ENCODE peak calls at places on chromosome 11, in five cellular contexts. Z, Y, H, E and U are unnamed samples.

GRCh38 chr11:111370902-111371578 is 8.0 kb downstream of the POU2AF1 start:
- DNase-seq in Z (no peak), Y (no peak), H (no peak), E (no peak), U (no peak)

GRCh38 chr11:75317446-75318122 is 33.9 kb downstream of the ARRB1 start:
- DNase-seq in Z (no peak), Y (no peak), H (no peak), E (no peak), U (no peak)

GRCh38 chr11:69860244-69860643 is 41.0 kb upstream of the FGF3 start:
- DNase-seq in Z (no peak), Y (no peak), H (no peak), E (no peak), U (no peak)

GRCh38 chr11:85171648-85172257 is 455.4 kb downstream of the DLG2 start:
- DNase-seq in Z (no peak), Y (no peak), H (no peak), E (no peak), U (no peak)

GRCh38 chr11:36455658-36456111 is 54.4 kb downstream of the TRAF6 start:
- DNase-seq in Z (peak; percentile 46), Y (peak; percentile 52), H (no peak), E (peak; percentile 60), U (peak; percentile 88)

GRCh38 chr11:67269401-67270255 is 3.4 kb downstream of the GRK2 start:
- DNase-seq in Z (no peak), Y (no peak), H (no peak), E (peak; percentile 79), U (no peak)

GRCh38 chr11:116775975-116776374 is 3.2 kb upstream of the BUD13 start:
- DNase-seq in Z (no peak), Y (no peak), H (no peak), E (no peak), U (no peak)

GRCh38 chr11:113951487-113951886 is 23.4 kb upstream of the HTR3A start:
- DNase-seq in Z (no peak), Y (no peak), H (no peak), E (no peak), U (no peak)

GRCh38 chr11:78560826-78561484 is 13.7 kb downstream of the NARS2 start:
- DNase-seq in Z (no peak), Y (no peak), H (no peak), E (no peak), U (no peak)
- H3K4me3 ChIP-seq in Z (no peak overlapping the region), Y (no peak overlapping the region), H (no peak overlapping the region), E (no peak overlapping the region), U (no peak overlapping the region)

GRCh38 chr11:8019671-8020597 is 32.8 kb downstream of the EIF3F start:
- DNase-seq in Z (no peak), Y (no peak), H (no peak), E (peak; percentile 36), U (no peak)
- TF ChIP-seq POLR2A in Z (no peak), Y (no peak), H (no peak), E (no peak), U (no peak)

GRCh38 chr11:9574556-9574805 is 1.0 kb downstream of the WEE1 start:
- DNase-seq in Z (peak; percentile 28), Y (no peak), H (no peak), E (no peak), U (no peak)
- H3K27ac ChIP-seq in Z (peak overlapping the region; percentile 95), Y (peak overlapping the region; percentile 95), H (peak overlapping the region; percentile 98), E (peak overlapping the region; percentile 95), U (peak overlapping the region; percentile 99)

DNA sequence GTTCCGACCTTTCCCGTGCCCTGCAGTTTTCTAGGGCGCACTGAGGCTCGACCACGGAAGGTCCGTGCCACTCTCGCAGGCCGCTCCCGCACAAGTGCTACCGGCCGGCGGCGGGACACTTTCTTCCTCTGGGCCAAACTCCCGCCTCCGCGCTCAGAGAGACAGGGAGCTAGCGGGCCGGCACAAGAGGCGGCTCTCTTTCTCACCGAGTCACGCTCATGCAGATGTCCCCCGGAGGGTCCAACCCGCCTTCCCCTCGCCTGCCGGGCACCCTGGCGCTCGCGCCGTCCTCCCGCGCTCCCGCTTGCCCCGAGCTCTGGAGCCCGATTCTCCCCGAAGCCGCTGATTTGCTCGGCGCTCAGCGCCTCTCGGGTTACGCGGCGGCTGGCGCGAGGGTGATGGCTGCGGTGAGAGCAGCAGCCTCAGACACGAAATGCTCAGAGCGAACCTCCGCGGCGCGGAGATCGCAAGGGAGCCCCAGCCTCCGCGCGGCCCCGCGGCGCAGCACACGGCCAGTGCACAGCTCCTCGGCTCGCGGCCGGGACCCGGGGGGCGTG is 1.0 kb downstream of the LMO1 start:
- DNase-seq in Z (no peak), Y (no peak), H (no peak), E (peak; percentile 47), U (peak; percentile 50)
- H3K4me3 ChIP-seq in Z (peak overlapping the region; percentile 66), Y (peak overlapping the region; percentile 35), H (no peak overlapping the region), E (peak overlapping the region; percentile 48), U (peak overlapping the region; percentile 53)

GRCh38 chr11:65988791-65989592 is 13.0 kb downstream of the EIF1AD start:
- DNase-seq in Z (peak; percentile 96), Y (peak; percentile 99), H (peak; percentile 86), E (peak; percentile 97), U (peak; percentile 85)
- TF ChIP-seq POLR2A in Z (no peak), Y (no peak), H (no peak), E (no peak), U (no peak)

DNA sequence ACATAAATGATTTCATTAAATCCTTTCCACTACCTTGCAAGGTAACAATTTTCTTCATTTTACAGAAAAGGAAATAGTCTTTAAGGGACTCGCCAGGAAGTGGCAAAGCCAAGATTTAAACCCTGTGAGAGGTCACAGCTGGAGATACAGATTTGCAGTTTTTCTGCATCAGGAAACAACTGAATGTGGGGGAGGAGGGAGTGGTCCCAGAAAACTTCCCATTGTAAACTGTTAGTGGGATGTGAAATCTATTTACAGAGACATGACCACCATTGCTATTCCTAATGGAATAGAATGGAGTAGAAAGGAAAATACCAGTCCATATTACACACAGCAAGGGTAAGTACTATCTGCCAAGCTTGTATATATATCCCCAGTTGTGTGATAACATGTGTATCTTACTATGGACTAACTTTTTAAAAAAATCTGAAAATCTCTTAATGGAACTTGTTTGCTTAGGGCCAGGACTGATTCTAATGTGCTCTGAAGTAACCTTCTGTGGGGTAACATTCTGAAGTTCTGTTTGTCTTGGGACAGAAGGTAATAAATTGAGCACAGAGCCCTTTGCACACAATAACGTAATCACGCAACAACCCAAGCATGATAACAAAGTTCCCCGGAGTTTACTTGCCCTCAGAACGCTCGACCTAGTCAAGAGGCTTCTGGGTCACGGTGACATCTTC is 10.9 kb upstream of the TSKU start:
- DNase-seq in Z (peak; percentile 95), Y (no peak), H (no peak), E (peak; percentile 71), U (no peak)
- H3K27ac ChIP-seq in Z (peak overlapping the region; percentile 97), Y (peak overlapping the region; percentile 84), H (no peak overlapping the region), E (peak overlapping the region; percentile 93), U (peak overlapping the region; percentile 85)